ENCODE peak calls at places on chromosomes 6 and 20, in six cellular contexts. F is choroid plexus epithelial cell, T is cardiac fibroblast, N is AG04449, Q is brain microvascular endothelial cell, R is heart left ventricle. M is an unnamed sample.

GRCh38 chr6:20791074-20791473 is 256.8 kb downstream of the CDKAL1 start:
- DNase-seq in N (no peak), R (no peak), T (no peak), Q (no peak), F (no peak), M (peak)

GRCh38 chr20:25005220-25005619 is 12.7 kb upstream of the APMAP start:
- DNase-seq in N (no peak), Q (no peak), R (peak), T (peak), F (peak), M (no peak)

GRCh38 chr20:8860011-8860495 is 208.8 kb upstream of the PLCB4 start:
- DNase-seq in N (peak), F (peak), T (peak), R (no peak), Q (peak), M (no peak)

GRCh38 chr6:112253505-112253841 is 894 bp downstream of the LAMA4 start:
- DNase-seq in Q (no peak), T (no peak), F (peak), N (no peak), R (peak), M (no peak)

GRCh38 chr6:15960740-15961629 is 167.9 kb upstream of the MYLIP start:
- DNase-seq in Q (no peak), T (no peak), R (no peak), F (peak), N (no peak), M (peak)

GRCh38 chr20:16158090-16158975 is 414.9 kb downstream of the KIF16B start:
- DNase-seq in N (no peak), R (no peak), F (no peak), T (no peak), Q (no peak), M (peak)

GRCh38 chr20:18004389-18005031 is 35.7 kb downstream of the MGME1 start:
- DNase-seq in R (no peak), N (no peak), Q (no peak), T (peak), F (peak), M (no peak)

GRCh38 chr6:107128175-107128574 is 12.9 kb upstream of the BEND3 start:
- DNase-seq in N (no peak), Q (peak), F (peak), R (no peak), T (peak), M (no peak)

GRCh38 chr6:37699138-37699766 is 1.6 kb upstream of the MDGA1 start:
- DNase-seq in T (no peak), F (no peak), N (no peak), R (no peak), Q (no peak), M (no peak)

GRCh38 chr6:79028641-79029314 is 49.3 kb downstream of the PHIP start:
- DNase-seq in Q (no peak), F (peak), R (no peak), T (no peak), N (no peak), M (no peak)

GRCh38 chr6:2733324-2733723 is 17.4 kb downstream of the MYLK4 start:
- DNase-seq in Q (peak), N (no peak), T (peak), F (peak), R (peak), M (peak)

GRCh38 chr6:87606199-87606598 is 16.3 kb downstream of the ORC3 start:
- DNase-seq in Q (no peak), T (no peak), F (no peak), N (no peak), R (no peak), M (no peak)

GRCh38 chr20:5920581-5920980 is 29.8 kb downstream of the TRMT6 start:
- DNase-seq in R (no peak), N (no peak), T (no peak), Q (no peak), F (no peak), M (no peak)

GRCh38 chr6:166780284-166780683 is 153.2 kb upstream of the RPS6KA2 start:
- DNase-seq in F (no peak), T (no peak), N (no peak), Q (no peak), R (no peak), M (no peak)

GRCh38 chr20:32282461-32282860 is 5.0 kb downstream of the KIF3B start:
- DNase-seq in N (no peak), R (peak), T (no peak), F (no peak), Q (no peak), M (no peak)

GRCh38 chr6:17871169-17871479 is 116.3 kb downstream of the KIF13A start:
- DNase-seq in F (no peak), R (no peak), T (no peak), N (no peak), Q (no peak), M (no peak)

GRCh38 chr6:40353967-40354452 is 233.2 kb downstream of the LRFN2 start:
- DNase-seq in R (no peak), Q (no peak), N (no peak), T (no peak), F (no peak), M (no peak)

GRCh38 chr6:6624269-6624668 is 35.7 kb downstream of the LY86 start:
- DNase-seq in T (no peak), N (no peak), R (no peak), Q (no peak), F (no peak), M (no peak)

GRCh38 chr6:157579467-157580031 is 198.6 kb downstream of the ZDHHC14 start:
- DNase-seq in R (no peak), Q (no peak), N (no peak), F (no peak), T (peak), M (no peak)

GRCh38 chr6:6696867-6697531 is 108.5 kb downstream of the LY86 start:
- DNase-seq in T (peak), R (no peak), Q (peak), F (peak), N (no peak), M (peak)

GRCh38 chr20:31630187-31630790 is 7.4 kb upstream of the COX4I2 start:
- DNase-seq in R (no peak), F (peak), Q (no peak), N (no peak), T (no peak), M (peak)

GRCh38 chr6:141539617-141540016 is 593.1 kb upstream of the GJE1 start:
- DNase-seq in F (no peak), R (no peak), N (no peak), T (no peak), Q (no peak), M (no peak)

GRCh38 chr6:42136508-42137191 is 5.8 kb downstream of the C6orf132 start:
- DNase-seq in F (peak), R (no peak), N (no peak), Q (peak), T (peak), M (peak)

GRCh38 chr6:31791324-31792089 is 4.0 kb downstream of the VARS1 start:
- DNase-seq in Q (peak), R (no peak), N (no peak), F (peak), T (peak), M (peak)
- H3K4me3 ChIP-seq in Q (no peak), R (no peak), N (no peak), F (no peak), T (no peak), M (no peak)

GRCh38 chr20:251352-251751 is 6.2 kb upstream of the DEFB132 start:
- DNase-seq in R (no peak), N (no peak), F (no peak), Q (no peak), T (no peak), M (no peak)
- TF ChIP-seq CTCF in R (no peak), N (no peak), F (no peak), Q (no peak), T (no peak), M (no peak)

DNA sequence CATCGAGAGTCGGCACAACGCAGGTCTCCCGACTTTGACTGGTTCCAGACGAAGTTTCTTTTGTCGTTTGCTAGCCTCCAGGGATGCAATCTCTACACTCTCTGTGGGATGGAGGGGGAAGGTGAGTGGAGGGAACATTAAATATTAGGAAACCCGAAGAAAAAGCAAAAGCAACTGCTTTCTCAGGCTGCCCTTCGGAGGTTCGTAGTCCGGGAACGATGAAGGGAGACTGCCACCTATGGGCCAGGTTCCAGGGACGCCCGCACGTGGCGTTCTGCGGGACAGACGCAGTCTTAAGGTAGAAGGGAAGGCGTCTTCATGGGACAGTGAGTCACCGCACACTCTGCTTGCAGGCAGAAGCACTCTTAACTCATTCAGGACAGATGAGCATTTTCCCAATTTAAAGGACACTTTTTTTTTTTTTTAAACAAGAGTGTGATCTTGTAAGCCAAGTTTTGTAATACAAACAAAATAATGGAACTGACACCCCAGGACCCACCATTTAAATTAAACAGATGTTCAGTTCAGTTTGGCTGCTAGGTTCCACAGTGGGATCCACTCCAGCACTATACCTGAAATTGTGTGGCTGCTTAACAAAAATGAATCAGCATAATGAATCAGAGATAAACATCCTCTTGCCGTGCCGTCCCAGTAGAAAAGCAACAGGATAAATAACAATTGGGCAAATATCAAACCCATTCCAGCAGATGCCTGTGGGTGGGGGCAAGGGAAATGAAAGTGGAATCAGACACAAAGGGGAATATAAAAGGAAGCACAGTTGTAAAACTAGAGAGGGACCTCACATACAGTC is 65.8 kb upstream of the ARMC2 start:
- DNase-seq in Q (peak), F (peak), R (peak), T (peak), N (no peak), M (peak)
- H3K4me3 ChIP-seq in Q (peak), F (peak), R (peak), T (peak), N (peak), M (peak)

GRCh38 chr20:53783768-53784167 is 190.1 kb upstream of the ZNF217 start:
- DNase-seq in F (no peak), R (no peak), Q (no peak), N (no peak), T (no peak), M (no peak)

GRCh38 chr20:53788253-53789022 is 194.8 kb upstream of the ZNF217 start:
- DNase-seq in F (no peak), Q (no peak), N (no peak), T (no peak), R (no peak), M (no peak)

GRCh38 chr20:53786071-53786444 is 192.4 kb upstream of the ZNF217 start:
- DNase-seq in Q (no peak), T (no peak), R (no peak), F (no peak), N (no peak), M (no peak)

GRCh38 chr20:53785320-53785719 is 191.7 kb upstream of the ZNF217 start:
- DNase-seq in Q (no peak), N (no peak), T (no peak), R (no peak), F (no peak), M (no peak)

GRCh38 chr20:53786445-53787267 is 193.0 kb upstream of the ZNF217 start:
- DNase-seq in F (no peak), Q (no peak), R (no peak), N (no peak), T (no peak), M (no peak)
- TF ChIP-seq CTCF in F (no peak), Q (no peak), R (no peak), N (no peak), T (no peak), M (no peak)

DNA sequence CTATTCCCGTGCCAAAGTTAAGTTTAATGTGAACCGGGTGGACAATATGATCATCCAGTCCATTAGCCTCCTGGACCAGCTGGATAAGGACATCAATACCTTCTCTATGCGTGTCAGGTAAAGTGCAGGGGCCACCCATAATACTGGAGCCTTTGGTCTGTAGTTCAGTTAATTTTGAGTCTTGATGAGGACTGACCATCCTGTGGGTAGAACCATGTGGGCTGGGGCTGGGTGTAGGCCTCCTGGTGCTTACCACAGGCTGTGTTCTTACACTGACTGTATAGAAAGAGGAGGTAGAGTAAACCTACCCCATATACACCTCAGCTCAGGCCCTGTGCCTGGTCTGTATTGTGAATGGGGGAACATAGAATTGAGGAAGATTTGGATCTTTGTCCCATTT is 2.4 kb downstream of the NOP56 start:
- DNase-seq in T (no peak), Q (no peak), N (no peak), R (no peak), F (no peak), M (no peak)
- H3K4me3 ChIP-seq in T (no peak), Q (peak), N (peak), R (no peak), F (no peak), M (peak)

GRCh38 chr6:7725412-7725811 is 487 bp upstream of the BMP6 start:
- DNase-seq in Q (no peak), N (no peak), F (no peak), R (no peak), T (no peak), M (no peak)

GRCh38 chr6:7725849-7726415 is at the start of gene BMP6:
- DNase-seq in T (peak), R (peak), N (peak), F (peak), Q (peak), M (peak)

GRCh38 chr6:7727150-7727950 is 1.5 kb downstream of the BMP6 start:
- DNase-seq in N (no peak), T (peak), R (no peak), Q (no peak), F (no peak), M (peak)

GRCh38 chr6:7727951-7728854 is 2.3 kb downstream of the BMP6 start:
- DNase-seq in T (peak), Q (no peak), F (no peak), R (peak), N (no peak), M (peak)

GRCh38 chr6:7726416-7727149 is 684 bp downstream of the BMP6 start:
- DNase-seq in T (peak), F (no peak), N (no peak), R (no peak), Q (no peak), M (peak)
- TF ChIP-seq CTCF in T (no peak), F (no peak), N (no peak), R (no peak), Q (no peak), M (no peak)

DNA sequence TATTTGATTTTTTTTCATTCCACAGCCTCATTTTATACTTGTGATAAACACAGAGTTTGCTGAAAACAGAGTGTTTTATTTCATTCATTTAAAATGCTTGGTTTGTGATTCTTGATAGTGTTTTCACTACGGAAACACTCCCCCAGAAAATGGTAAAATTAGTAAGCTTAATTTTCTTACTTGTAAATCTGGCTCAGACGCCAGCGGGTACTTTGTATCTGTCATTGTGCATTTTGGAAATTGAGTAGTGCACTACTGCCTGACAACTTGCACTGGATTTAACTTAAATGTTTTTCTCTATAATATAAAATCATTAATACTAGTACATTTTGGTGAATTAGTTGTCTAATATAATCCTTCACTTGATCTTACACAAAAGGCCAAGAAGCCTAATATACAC is 37.0 kb upstream of the HINT3 start:
- DNase-seq in N (no peak), T (no peak), F (no peak), Q (no peak), R (no peak), M (peak)
- H3K4me3 ChIP-seq in N (no peak), T (peak), F (peak), Q (no peak), R (peak), M (peak)

GRCh38 chr20:44208770-44209169 is 1.8 kb downstream of the OSER1 start:
- DNase-seq in R (no peak), F (peak), Q (no peak), N (no peak), T (peak), M (peak)
- TF ChIP-seq CTCF in R (no peak), F (peak), Q (no peak), N (no peak), T (no peak), M (no peak)

M was measured in GM12865.